ENCODE peak calls at places on chromosomes 5 and 9, in four cellular contexts. One of them, this sample, is unnamed.

GRCh38 chr9:121748727-121749546 is 97.5 kb downstream of the DAB2IP start:
- DNase-seq in IMR-90: no peak
- DNase-seq in H1: no peak
- DNase-seq in HCT116: no peak
- DNase-seq in this sample: no peak

GRCh38 chr5:138366556-138367382 is 14.3 kb downstream of the KDM3B start:
- DNase-seq in IMR-90: no peak
- DNase-seq in H1: no peak
- DNase-seq in HCT116: no peak
- DNase-seq in this sample: no peak

GRCh38 chr5:33439905-33440481 is 772 bp upstream of the TARS1 start:
- DNase-seq in H1: no peak
- DNase-seq in HCT116: no peak
- DNase-seq in IMR-90: no peak
- DNase-seq in this sample: no peak

GRCh38 chr9:76887003-76887821 is 18.7 kb downstream of the PRUNE2 start:
- DNase-seq in IMR-90: no peak
- DNase-seq in HCT116: no peak
- DNase-seq in H1: no peak
- DNase-seq in this sample: no peak

GRCh38 chr5:160628295-160629006 is 206.8 kb downstream of the PTTG1 start:
- DNase-seq in IMR-90: no peak
- DNase-seq in H1: no peak
- DNase-seq in HCT116: no peak
- DNase-seq in this sample: no peak

GRCh38 chr5:56142233-56142619 is 90.9 kb downstream of the ANKRD55 start:
- DNase-seq in H1: no peak
- DNase-seq in IMR-90: no peak
- DNase-seq in HCT116: no peak
- DNase-seq in this sample: no peak

GRCh38 chr9:27548055-27548741 is 18.6 kb upstream of the MOB3B start:
- DNase-seq in IMR-90: peak
- DNase-seq in H1: no peak
- DNase-seq in HCT116: peak
- DNase-seq in this sample: no peak

GRCh38 chr5:91699429-91699828 is 316.3 kb upstream of the ARRDC3 start:
- DNase-seq in IMR-90: no peak
- DNase-seq in HCT116: no peak
- DNase-seq in H1: no peak
- DNase-seq in this sample: no peak

GRCh38 chr9:92140074-92140753 is 25.0 kb upstream of the SPTLC1 start:
- DNase-seq in H1: peak
- DNase-seq in HCT116: peak
- DNase-seq in IMR-90: peak
- DNase-seq in this sample: peak

GRCh38 chr9:19104528-19105282 is 2.0 kb upstream of the HAUS6 start:
- DNase-seq in IMR-90: no peak
- DNase-seq in H1: no peak
- DNase-seq in HCT116: no peak
- DNase-seq in this sample: no peak

GRCh38 chr9:88530051-88530450 is 4.9 kb upstream of the NXNL2 start:
- DNase-seq in IMR-90: peak
- DNase-seq in HCT116: no peak
- DNase-seq in H1: no peak
- DNase-seq in this sample: no peak

GRCh38 chr5:10595678-10596309 is 31.9 kb downstream of the ANKRD33B start:
- DNase-seq in H1: no peak
- DNase-seq in IMR-90: peak
- DNase-seq in HCT116: peak
- DNase-seq in this sample: no peak

GRCh38 chr9:24041294-24041693 is 215.3 kb upstream of the ELAVL2 start:
- DNase-seq in HCT116: no peak
- DNase-seq in IMR-90: no peak
- DNase-seq in H1: no peak
- DNase-seq in this sample: peak

GRCh38 chr5:89276566-89277305 is 393.8 kb upstream of the MEF2C start:
- DNase-seq in H1: no peak
- DNase-seq in IMR-90: peak
- DNase-seq in HCT116: no peak
- DNase-seq in this sample: no peak

GRCh38 chr9:37953775-37954437 is 50.0 kb upstream of the SLC25A51 start:
- DNase-seq in H1: no peak
- DNase-seq in HCT116: peak
- DNase-seq in IMR-90: peak
- DNase-seq in this sample: no peak

GRCh38 chr5:39356263-39356662 is 8.0 kb downstream of the C9 start:
- DNase-seq in H1: no peak
- DNase-seq in HCT116: no peak
- DNase-seq in IMR-90: no peak
- DNase-seq in this sample: no peak

GRCh38 chr9:98807070-98807810 is at the start of gene GALNT12:
- DNase-seq in H1: no peak
- DNase-seq in IMR-90: no peak
- DNase-seq in HCT116: no peak
- DNase-seq in this sample: peak

GRCh38 chr5:143229426-143229895 is 174.0 kb downstream of the NR3C1 start:
- DNase-seq in IMR-90: no peak
- DNase-seq in HCT116: no peak
- DNase-seq in H1: no peak
- DNase-seq in this sample: no peak

GRCh38 chr5:75048457-75048953 is 3.9 kb downstream of the GCNT4 start:
- DNase-seq in HCT116: no peak
- DNase-seq in IMR-90: peak
- DNase-seq in H1: no peak
- DNase-seq in this sample: no peak

GRCh38 chr9:13163287-13163686 is 116.2 kb downstream of the MPDZ start:
- DNase-seq in HCT116: no peak
- DNase-seq in H1: no peak
- DNase-seq in IMR-90: no peak
- DNase-seq in this sample: no peak

GRCh38 chr5:68239485-68239884 is 23.9 kb downstream of the PIK3R1 start:
- DNase-seq in IMR-90: peak
- DNase-seq in HCT116: no peak
- DNase-seq in H1: no peak
- DNase-seq in this sample: peak

GRCh38 chr9:93192721-93193372 is 8.9 kb downstream of the WNK2 start:
- DNase-seq in IMR-90: no peak
- DNase-seq in H1: no peak
- DNase-seq in HCT116: no peak
- DNase-seq in this sample: no peak

GRCh38 chr9:133560311-133560710 is 25.8 kb downstream of the ADAMTSL2 start:
- DNase-seq in HCT116: no peak
- DNase-seq in IMR-90: no peak
- DNase-seq in H1: no peak
- DNase-seq in this sample: no peak

GRCh38 chr9:133561976-133562554 is 27.6 kb downstream of the ADAMTSL2 start:
- DNase-seq in H1: no peak
- DNase-seq in HCT116: no peak
- DNase-seq in IMR-90: no peak
- DNase-seq in this sample: no peak

GRCh38 chr9:133562611-133563285 is 28.2 kb downstream of the ADAMTSL2 start:
- DNase-seq in IMR-90: no peak
- DNase-seq in H1: no peak
- DNase-seq in HCT116: no peak
- DNase-seq in this sample: no peak

GRCh38 chr9:133558191-133559126 is 24.0 kb downstream of the ADAMTSL2 start:
- DNase-seq in HCT116: peak
- DNase-seq in H1: no peak
- DNase-seq in IMR-90: peak
- DNase-seq in this sample: peak

DNA sequence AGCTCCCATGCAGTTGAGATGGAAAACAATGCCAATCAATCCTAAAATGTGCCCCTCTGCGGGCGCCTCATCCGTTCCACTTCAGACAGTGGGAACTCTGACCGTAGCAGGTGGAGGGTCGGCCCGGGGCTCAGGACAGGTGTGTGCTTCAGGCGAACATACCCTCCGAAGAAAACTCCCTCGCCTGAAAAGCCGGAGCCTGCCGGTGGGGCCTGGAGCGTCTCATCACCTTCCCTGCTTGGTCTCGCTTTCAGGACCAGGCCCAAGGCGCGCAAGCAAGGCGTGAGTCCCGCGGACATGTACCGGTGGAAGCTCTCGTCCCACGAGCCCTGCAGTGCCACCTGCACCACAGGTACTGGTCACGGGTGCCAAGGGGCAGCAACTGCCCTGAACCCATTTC is 26.4 kb downstream of the ADAMTSL2 start:
- DNase-seq in IMR-90: no peak
- DNase-seq in HCT116: no peak
- DNase-seq in H1: no peak
- DNase-seq in this sample: no peak
- TF ChIP-seq CTCF in IMR-90: no peak
- TF ChIP-seq CTCF in HCT116: no peak
- TF ChIP-seq CTCF in H1: no peak
- TF ChIP-seq CTCF in this sample: no peak

GRCh38 chr5:119452060-119452372 is 281 bp upstream of the HSD17B4 start:
- DNase-seq in HCT116: no peak
- DNase-seq in H1: no peak
- DNase-seq in IMR-90: no peak
- DNase-seq in this sample: no peak

GRCh38 chr5:119453045-119453383 is 717 bp downstream of the HSD17B4 start:
- DNase-seq in H1: no peak
- DNase-seq in HCT116: no peak
- DNase-seq in IMR-90: peak
- DNase-seq in this sample: no peak

GRCh38 chr5:119452373-119453044 is at the start of gene HSD17B4:
- DNase-seq in HCT116: peak
- DNase-seq in IMR-90: peak
- DNase-seq in H1: peak
- DNase-seq in this sample: peak

GRCh38 chr5:119449882-119450281 is 2.4 kb upstream of the HSD17B4 start:
- DNase-seq in H1: no peak
- DNase-seq in IMR-90: no peak
- DNase-seq in HCT116: no peak
- DNase-seq in this sample: no peak

DNA sequence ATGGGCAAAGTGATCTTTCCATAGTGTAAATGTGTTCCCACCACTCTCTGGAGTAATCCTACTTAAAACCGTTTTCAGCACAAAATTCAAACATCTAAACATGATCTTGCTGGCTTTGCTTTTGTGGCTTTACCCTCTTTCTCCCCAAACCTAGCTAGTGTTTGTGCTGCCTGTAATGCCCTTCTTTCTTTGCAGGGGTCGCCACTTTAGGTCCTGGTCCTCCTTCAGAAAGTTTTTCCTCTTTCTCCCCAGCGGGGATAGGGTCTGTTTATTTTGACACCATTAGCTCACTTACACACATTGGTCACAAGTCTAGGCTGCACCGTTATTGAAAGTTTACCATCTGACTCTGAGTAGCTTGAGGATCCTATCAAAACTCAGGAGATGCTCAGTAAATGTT is 736 bp upstream of the HSD17B4 start:
- DNase-seq in IMR-90: no peak
- DNase-seq in H1: no peak
- DNase-seq in HCT116: no peak
- DNase-seq in this sample: no peak
- TF ChIP-seq CTCF in IMR-90: no peak
- TF ChIP-seq CTCF in H1: peak
- TF ChIP-seq CTCF in HCT116: peak
- TF ChIP-seq CTCF in this sample: no peak

GRCh38 chr9:137029058-137029922 is 1.3 kb upstream of the ABCA2 start:
- DNase-seq in HCT116: no peak
- DNase-seq in IMR-90: peak
- DNase-seq in H1: no peak
- DNase-seq in this sample: peak

GRCh38 chr9:137028013-137028280 is at the start of gene ABCA2:
- DNase-seq in H1: no peak
- DNase-seq in IMR-90: peak
- DNase-seq in HCT116: no peak
- DNase-seq in this sample: no peak

GRCh38 chr9:137027369-137028012 is 546 bp downstream of the ABCA2 start:
- DNase-seq in IMR-90: peak
- DNase-seq in H1: no peak
- DNase-seq in HCT116: no peak
- DNase-seq in this sample: peak

GRCh38 chr9:137030006-137030405 is 1.9 kb downstream of the FUT7 start:
- DNase-seq in IMR-90: no peak
- DNase-seq in H1: no peak
- DNase-seq in HCT116: no peak
- DNase-seq in this sample: no peak

GRCh38 chr9:137028281-137029057 is 432 bp upstream of the ABCA2 start:
- DNase-seq in HCT116: no peak
- DNase-seq in IMR-90: peak
- DNase-seq in H1: no peak
- DNase-seq in this sample: peak
- TF ChIP-seq CTCF in HCT116: peak
- TF ChIP-seq CTCF in IMR-90: peak
- TF ChIP-seq CTCF in H1: no peak
- TF ChIP-seq CTCF in this sample: no peak

DNA sequence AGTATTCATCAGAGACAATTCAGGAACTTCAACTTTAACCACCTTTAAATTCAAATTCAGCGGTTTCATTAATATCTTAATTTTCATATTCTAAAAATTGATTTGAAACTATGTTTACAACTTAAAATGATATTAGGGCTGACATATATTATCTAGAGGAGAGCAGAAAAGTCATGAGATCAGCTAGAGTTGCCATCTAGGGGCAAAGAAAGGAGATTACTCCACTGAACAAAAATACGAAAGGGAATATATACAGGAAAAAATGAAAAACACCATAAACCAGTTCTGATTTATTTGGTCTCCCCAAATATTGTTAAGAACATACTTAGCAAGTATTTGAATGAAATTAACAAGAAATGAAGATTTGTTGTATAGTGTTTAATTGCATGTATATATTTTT is 946.3 kb downstream of the DTWD2 start:
- DNase-seq in IMR-90: no peak
- DNase-seq in HCT116: no peak
- DNase-seq in H1: no peak
- DNase-seq in this sample: no peak
- TF ChIP-seq CTCF in IMR-90: no peak
- TF ChIP-seq CTCF in HCT116: no peak
- TF ChIP-seq CTCF in H1: no peak
- TF ChIP-seq CTCF in this sample: peak

This sample was measured in glutamatergic neuron.